ENCODE peak calls at places on chromosomes 11 and 22, in five cellular contexts. A, T, V, Y and F are unnamed samples.

GRCh38 chr11:92277871-92278270 is 53.3 kb downstream of the FAT3 start:
- DNase-seq in A (no peak), V (peak), T (peak), Y (no peak), F (no peak)

GRCh38 chr11:1168256-1168655 is 10.5 kb downstream of the MUC5AC start:
- DNase-seq in T (no peak), V (no peak), A (no peak), Y (no peak), F (no peak)

GRCh38 chr22:49800408-49801238 is 27.1 kb downstream of the BRD1 start:
- DNase-seq in V (no peak), A (no peak), Y (no peak), T (no peak), F (no peak)

GRCh38 chr11:70788247-70789022 is 390.1 kb downstream of the CTTN start:
- DNase-seq in V (peak), Y (peak), A (peak), T (peak), F (no peak)

GRCh38 chr11:74070713-74071506 is 62.0 kb upstream of the UCP3 start:
- DNase-seq in Y (no peak), T (no peak), A (no peak), V (peak), F (no peak)

GRCh38 chr22:39954584-39955055 is 5.6 kb upstream of the TMA7B start:
- DNase-seq in T (no peak), Y (no peak), V (peak), A (no peak), F (no peak)

GRCh38 chr11:5154657-5155056 is at the start of gene OR52A1:
- DNase-seq in A (no peak), Y (no peak), V (no peak), T (no peak), F (no peak)

GRCh38 chr11:105315287-105315686 is 175.7 kb upstream of the CARD18 start:
- DNase-seq in V (no peak), T (peak), Y (no peak), A (no peak), F (no peak)

GRCh38 chr22:36435516-36436415 is 45.7 kb downstream of the TXN2 start:
- DNase-seq in V (no peak), A (peak), Y (no peak), T (peak), F (no peak)

GRCh38 chr22:39721456-39722325 is 151.1 kb downstream of the CACNA1I start:
- DNase-seq in A (peak), T (no peak), Y (no peak), V (no peak), F (no peak)

GRCh38 chr11:19605500-19606371 is 106.9 kb upstream of the NAV2 start:
- DNase-seq in T (no peak), Y (peak), V (peak), A (peak), F (no peak)

GRCh38 chr11:74948546-74948897 is 369 bp downstream of the XRRA1 start:
- DNase-seq in V (peak), T (no peak), A (no peak), Y (no peak), F (peak)

GRCh38 chr22:19701420-19702145 is 12.7 kb upstream of the SEPTIN5 start:
- DNase-seq in A (no peak), Y (no peak), V (no peak), T (no peak), F (no peak)

GRCh38 chr11:26025680-26026079 is 306.2 kb upstream of the ANO3 start:
- DNase-seq in A (no peak), Y (no peak), T (peak), V (peak), F (no peak)

GRCh38 chr22:46777609-46777970 is 15.1 kb downstream of the TBC1D22A start:
- DNase-seq in T (no peak), V (no peak), Y (no peak), A (no peak), F (peak)

GRCh38 chr11:71355266-71355665 is 92.9 kb downstream of the DHCR7 start:
- DNase-seq in A (no peak), V (no peak), Y (no peak), T (peak), F (no peak)

GRCh38 chr11:62839050-62840015 is at the start of gene WDR74:
- DNase-seq in T (peak), Y (peak), A (peak), V (peak), F (peak)

GRCh38 chr11:95308512-95309035 is 77.6 kb upstream of the SESN3 start:
- DNase-seq in V (no peak), T (peak), Y (no peak), A (no peak), F (no peak)

GRCh38 chr22:31901388-31902137 is 42.8 kb upstream of the YWHAH start:
- DNase-seq in T (no peak), Y (no peak), V (no peak), A (no peak), F (no peak)

GRCh38 chr11:104106136-104106754 is 57.7 kb downstream of the PDGFD start:
- DNase-seq in A (no peak), Y (no peak), T (no peak), V (peak), F (no peak)

GRCh38 chr11:130201026-130201425 is 41.4 kb downstream of the ST14 start:
- DNase-seq in V (no peak), Y (no peak), T (no peak), A (no peak), F (no peak)

GRCh38 chr11:96426356-96427103 is 36.7 kb downstream of the JRKL start:
- DNase-seq in A (no peak), V (peak), T (peak), Y (no peak), F (peak)

GRCh38 chr11:71301046-71301857 is 48.9 kb upstream of the SHANK2 start:
- DNase-seq in T (no peak), Y (no peak), A (peak), V (no peak), F (no peak)

GRCh38 chr22:17436382-17436951 is 67.2 kb downstream of the CECR2 start:
- DNase-seq in V (no peak), T (no peak), Y (no peak), A (peak), F (peak)

GRCh38 chr11:134670247-134670646 is 258.2 kb upstream of the B3GAT1 start:
- DNase-seq in V (no peak), A (no peak), Y (no peak), T (no peak), F (no peak)

GRCh38 chr11:60818057-60818456 is 23.9 kb upstream of the CCDC86 start:
- DNase-seq in T (no peak), V (no peak), Y (no peak), A (no peak), F (no peak)